ENCODE peak calls at places on chromosomes 7 and 10, in six cellular contexts. H, S, W, O, E and C are unnamed samples.

GRCh38 chr10:31458974-31459373 is 140.0 kb downstream of the ZEB1 start:
- DNase-seq in H (no peak), S (no peak), W (no peak), O (no peak), E (no peak), C (no peak)

GRCh38 chr10:44264244-44264643 is 120.7 kb downstream of the CXCL12 start:
- DNase-seq in H (no peak), S (no peak), W (no peak), O (no peak), E (peak), C (no peak)

GRCh38 chr10:72729528-72729927 is 37.6 kb downstream of the MCU start:
- DNase-seq in H (peak), S (no peak), W (no peak), O (no peak), E (no peak), C (no peak)

GRCh38 chr10:19816420-19817250 is at the start of gene PLXDC2:
- DNase-seq in H (peak), S (peak), W (no peak), O (peak), E (peak), C (peak)

GRCh38 chr7:34900891-34901493 is 136.3 kb downstream of the DPY19L1 start:
- DNase-seq in H (peak), S (peak), W (no peak), O (no peak), E (no peak), C (peak)

GRCh38 chr7:52463341-52463740 is 572.1 kb upstream of the POM121L12 start:
- DNase-seq in H (no peak), S (peak), W (no peak), O (no peak), E (no peak), C (no peak)

GRCh38 chr10:95605163-95605562 is 44.0 kb upstream of the SORBS1 start:
- DNase-seq in H (no peak), S (no peak), W (no peak), O (peak), E (no peak), C (no peak)

GRCh38 chr10:1687606-1688005 is 49.7 kb downstream of the ADARB2 start:
- DNase-seq in H (no peak), S (no peak), W (no peak), O (no peak), E (no peak), C (peak)

GRCh38 chr7:30511973-30512662 is 7.5 kb upstream of the GGCT start:
- DNase-seq in H (no peak), S (no peak), W (no peak), O (no peak), E (no peak), C (no peak)

GRCh38 chr10:43218206-43218950 is 48.5 kb downstream of the RASGEF1A start:
- DNase-seq in H (no peak), S (peak), W (peak), O (no peak), E (no peak), C (no peak)

GRCh38 chr7:91913612-91914011 is 27.1 kb upstream of the AKAP9 start:
- DNase-seq in H (peak), S (peak), W (no peak), O (no peak), E (peak), C (no peak)

GRCh38 chr7:14144538-14144937 is 155.1 kb upstream of the ETV1 start:
- DNase-seq in H (no peak), S (no peak), W (no peak), O (no peak), E (no peak), C (no peak)

GRCh38 chr10:124341768-124342135 is 77.0 kb downstream of the OAT start:
- DNase-seq in H (no peak), S (no peak), W (peak), O (no peak), E (no peak), C (no peak)

GRCh38 chr10:71683301-71683700 is 36.3 kb downstream of the C10orf105 start:
- DNase-seq in H (no peak), S (no peak), W (no peak), O (no peak), E (no peak), C (no peak)

GRCh38 chr10:133314911-133315310 is 6.2 kb downstream of the ZNF511 start:
- DNase-seq in H (no peak), S (no peak), W (no peak), O (no peak), E (no peak), C (no peak)

GRCh38 chr7:28984631-28985030 is 26.5 kb upstream of the TRIL start:
- DNase-seq in H (peak), S (peak), W (no peak), O (no peak), E (peak), C (peak)

GRCh38 chr10:70292016-70292415 is 8.2 kb upstream of the NPFFR1 start:
- DNase-seq in H (no peak), S (no peak), W (no peak), O (no peak), E (no peak), C (no peak)

GRCh38 chr10:20142311-20142710 is 326.1 kb downstream of the PLXDC2 start:
- DNase-seq in H (no peak), S (no peak), W (no peak), O (no peak), E (no peak), C (no peak)

GRCh38 chr7:152866791-152867481 is 107.4 kb downstream of the ACTR3B start:
- DNase-seq in H (no peak), S (no peak), W (peak), O (no peak), E (no peak), C (peak)

GRCh38 chr7:106054971-106055370 is 57.1 kb downstream of the SYPL1 start:
- DNase-seq in H (no peak), S (no peak), W (no peak), O (no peak), E (no peak), C (no peak)

GRCh38 chr10:21293518-21294356 is 231.7 kb downstream of the SKIDA1 start:
- DNase-seq in H (no peak), S (no peak), W (peak), O (no peak), E (no peak), C (no peak)

GRCh38 chr7:16266877-16267276 is 154.5 kb downstream of the CRPPA start:
- DNase-seq in H (no peak), S (no peak), W (no peak), O (no peak), E (no peak), C (no peak)

GRCh38 chr10:125064681-125065492 is 95.5 kb downstream of the CTBP2 start:
- DNase-seq in H (peak), S (peak), W (peak), O (peak), E (peak), C (no peak)

GRCh38 chr7:93751421-93751820 is 139.1 kb downstream of the TFPI2 start:
- DNase-seq in H (no peak), S (no peak), W (no peak), O (no peak), E (no peak), C (no peak)

GRCh38 chr7:124919841-124920240 is 9.8 kb downstream of the POT1 start:
- DNase-seq in H (no peak), S (no peak), W (no peak), O (no peak), E (no peak), C (no peak)

GRCh38 chr10:132044803-132045202 is 20.9 kb upstream of the JAKMIP3 start:
- DNase-seq in H (no peak), S (no peak), W (no peak), O (no peak), E (no peak), C (no peak)

GRCh38 chr7:137423321-137423720 is 79.8 kb upstream of the PTN start:
- DNase-seq in H (peak), S (no peak), W (no peak), O (no peak), E (peak), C (no peak)

GRCh38 chr7:132321387-132321786 is 254.9 kb downstream of the PLXNA4 start:
- DNase-seq in H (no peak), S (no peak), W (no peak), O (no peak), E (no peak), C (no peak)

GRCh38 chr7:105584165-105584564 is 2.9 kb upstream of the EFCAB10 start:
- DNase-seq in H (no peak), S (no peak), W (no peak), O (no peak), E (no peak), C (no peak)

GRCh38 chr10:15744217-15744865 is 24.6 kb upstream of the ITGA8 start:
- DNase-seq in H (peak), S (peak), W (peak), O (no peak), E (peak), C (peak)
- TF ChIP-seq CTCF in H (peak), S (peak), W (peak), O (peak), E (peak), C (no peak)

GRCh38 chr7:8037151-8037550 is 68.6 kb downstream of the GLCCI1 start:
- DNase-seq in H (peak), S (peak), W (no peak), O (no peak), E (no peak), C (no peak)

GRCh38 chr7:8035190-8035589 is 66.6 kb downstream of the GLCCI1 start:
- DNase-seq in H (no peak), S (no peak), W (no peak), O (no peak), E (no peak), C (no peak)

GRCh38 chr7:8040768-8041369 is 72.3 kb downstream of the GLCCI1 start:
- DNase-seq in H (no peak), S (no peak), W (no peak), O (no peak), E (no peak), C (no peak)

GRCh38 chr7:8035647-8036518 is 67.3 kb downstream of the GLCCI1 start:
- DNase-seq in H (peak), S (peak), W (no peak), O (no peak), E (peak), C (no peak)
- TF ChIP-seq CTCF in H (peak), S (peak), W (peak), O (peak), E (peak), C (no peak)

GRCh38 chr10:58981051-58981450 is 195.4 kb upstream of the PHYHIPL start:
- DNase-seq in H (no peak), S (peak), W (no peak), O (no peak), E (no peak), C (no peak)

GRCh38 chr10:58979713-58980112 is 196.7 kb upstream of the PHYHIPL start:
- DNase-seq in H (no peak), S (no peak), W (no peak), O (no peak), E (no peak), C (no peak)

GRCh38 chr10:58982470-58983239 is 193.8 kb upstream of the PHYHIPL start:
- DNase-seq in H (peak), S (no peak), W (no peak), O (no peak), E (no peak), C (no peak)

GRCh38 chr10:58985216-58985615 is 191.2 kb upstream of the PHYHIPL start:
- DNase-seq in H (no peak), S (no peak), W (no peak), O (no peak), E (no peak), C (no peak)

GRCh38 chr10:58981846-58982245 is 194.6 kb upstream of the PHYHIPL start:
- DNase-seq in H (no peak), S (no peak), W (no peak), O (no peak), E (no peak), C (no peak)
- TF ChIP-seq CTCF in H (no peak), S (no peak), W (no peak), O (no peak), E (no peak), C (no peak)

DNA sequence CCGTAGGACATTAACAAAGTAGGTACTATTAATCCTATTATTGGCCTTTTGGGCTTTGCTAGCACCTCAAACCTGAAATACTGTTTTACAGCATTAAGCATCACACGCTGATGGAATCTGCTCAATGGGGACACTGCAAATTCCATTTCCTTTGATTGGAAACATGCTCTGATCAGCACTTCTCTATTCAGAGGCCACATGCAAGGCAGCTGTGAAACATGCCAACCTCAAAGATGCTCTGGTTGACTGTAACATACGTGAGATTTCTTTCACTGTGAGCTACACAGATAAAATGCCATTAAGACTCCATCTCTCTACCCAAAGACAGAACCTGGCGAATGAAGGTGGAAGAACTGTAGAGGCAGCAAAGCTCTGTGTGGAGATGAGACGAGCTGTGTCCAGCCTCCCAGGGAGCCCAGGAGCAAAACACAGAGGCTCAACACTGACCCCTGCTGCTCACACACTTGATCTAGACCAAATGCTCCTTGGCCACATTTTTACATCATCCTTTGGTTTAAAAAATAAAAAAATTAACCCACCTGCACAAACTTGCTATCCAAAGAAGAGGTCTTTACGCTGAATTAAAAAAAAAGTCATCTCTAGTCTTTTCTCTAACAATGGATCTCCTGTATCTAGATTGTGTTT is 8.0 kb downstream of the RSU1 start:
- DNase-seq in H (peak), S (peak), W (peak), O (no peak), E (peak), C (no peak)
- TF ChIP-seq CTCF in H (peak), S (peak), W (peak), O (peak), E (peak), C (no peak)

GRCh38 chr7:18849130-18849529 is 268.3 kb downstream of the TWIST1 start:
- DNase-seq in H (no peak), S (no peak), W (no peak), O (no peak), E (no peak), C (no peak)
- TF ChIP-seq CTCF in H (no peak), S (no peak), W (no peak), O (no peak), E (no peak), C (no peak)

DNA sequence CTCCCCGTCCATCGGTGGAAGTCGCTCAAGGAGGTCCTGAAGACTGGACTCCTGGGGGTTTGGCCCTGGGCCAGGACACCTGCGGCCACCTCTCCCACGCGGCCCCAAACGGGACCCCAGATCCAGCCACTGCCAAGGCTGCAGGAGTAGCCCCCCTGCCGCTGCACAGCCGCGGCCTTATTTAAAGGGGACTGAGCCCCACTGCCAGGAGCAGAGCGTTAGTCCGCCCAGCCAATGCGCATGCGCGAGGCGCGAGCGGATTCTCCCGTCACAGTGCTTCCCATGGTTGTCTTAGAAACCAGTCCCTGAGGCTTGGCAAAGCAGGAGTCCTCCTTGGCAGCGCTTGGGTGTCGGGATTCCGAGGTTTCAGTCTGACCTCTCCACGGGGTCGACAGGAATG is 320.0 kb downstream of the ZNF716 start:
- DNase-seq in H (no peak), S (no peak), W (no peak), O (no peak), E (no peak), C (peak)
- TF ChIP-seq CTCF in H (no peak), S (no peak), W (no peak), O (no peak), E (no peak), C (no peak)

GRCh38 chr7:23346316-23346715 is 47.2 kb downstream of the MALSU1 start:
- DNase-seq in H (no peak), S (no peak), W (no peak), O (no peak), E (no peak), C (no peak)
- TF ChIP-seq CTCF in H (no peak), S (no peak), W (no peak), O (no peak), E (no peak), C (no peak)

GRCh38 chr10:52778511-52779392 is 6.2 kb upstream of the MBL2 start:
- DNase-seq in H (peak), S (peak), W (no peak), O (no peak), E (peak), C (no peak)
- TF ChIP-seq CTCF in H (peak), S (peak), W (peak), O (no peak), E (peak), C (no peak)